ENCODE peak calls at places on chromosomes 4 and X, in seven cellular contexts. Z, H, G, R, J, A and W are unnamed samples.

GRCh38 chrX:112067601-112068000 is 15.0 kb downstream of the TRPC5 start:
- DNase-seq in Z (no peak), H (no peak), G (no peak), R (no peak), J (no peak), A (no peak), W (no peak)

GRCh38 chr4:129218355-129218754 is 122.4 kb downstream of the C4orf33 start:
- DNase-seq in Z (no peak), H (peak; percentile 18), G (no peak), R (peak; percentile 24), J (peak; percentile 47), A (peak; percentile 69), W (peak; percentile 44)

GRCh38 chr4:148649669-148650331 is 207.6 kb upstream of the NR3C2 start:
- DNase-seq in Z (no peak), H (no peak), G (no peak), R (no peak), J (no peak), A (peak; percentile 16), W (no peak)

GRCh38 chr4:85557016-85557901 is 82.3 kb downstream of the ARHGAP24 start:
- DNase-seq in Z (peak; percentile 2), H (no peak), G (no peak), R (no peak), J (no peak), A (peak; percentile 55), W (no peak)

GRCh38 chr4:87299898-87300297 is 22.8 kb downstream of the HSD17B13 start:
- DNase-seq in Z (no peak), H (no peak), G (no peak), R (peak; percentile 57), J (no peak), A (no peak), W (no peak)

GRCh38 chr4:136124251-136124745 is 1408.0 kb downstream of the PCDH18 start:
- DNase-seq in Z (no peak), H (no peak), G (no peak), R (no peak), J (peak; percentile 80), A (no peak), W (no peak)

GRCh38 chrX:154019061-154019621 is 561 bp downstream of the IRAK1 start:
- DNase-seq in Z (peak; percentile 45), H (no peak), G (no peak), R (no peak), J (peak; percentile 23), A (peak; percentile 68), W (peak; percentile 33)

GRCh38 chr4:89263265-89263664 is 44.3 kb downstream of the GPRIN3 start:
- DNase-seq in Z (no peak), H (no peak), G (no peak), R (no peak), J (no peak), A (no peak), W (peak; percentile 46)

GRCh38 chr4:119589165-119589564 is 39.4 kb downstream of the PDE5A start:
- DNase-seq in Z (no peak), H (peak; percentile 45), G (no peak), R (no peak), J (no peak), A (no peak), W (no peak)

GRCh38 chr4:164753873-164754488 is at the start of gene SMIM31:
- DNase-seq in Z (no peak), H (no peak), G (no peak), R (no peak), J (no peak), A (no peak), W (no peak)

GRCh38 chrX:2614911-2615310 is 76.2 kb upstream of the CD99 start:
- DNase-seq in Z (no peak), H (peak; percentile 78), G (no peak), R (peak; percentile 87), J (peak; percentile 45), A (peak; percentile 34), W (peak; percentile 76)

GRCh38 chr4:2142630-2143427 is 83.7 kb downstream of the NAT8L start:
- DNase-seq in Z (no peak), H (peak; percentile 62), G (no peak), R (no peak), J (no peak), A (no peak), W (no peak)

GRCh38 chr4:76692761-76693160 is 205.2 kb downstream of the SOWAHB start:
- DNase-seq in Z (no peak), H (no peak), G (no peak), R (no peak), J (no peak), A (no peak), W (no peak)

GRCh38 chrX:63350551-63350950 is 581 bp downstream of the SPIN4 start:
- DNase-seq in Z (peak; percentile 63), H (peak; percentile 6), G (peak; percentile 30), R (peak; percentile 30), J (peak; percentile 30), A (peak; percentile 75), W (peak; percentile 24)

GRCh38 chrX:34734383-34734782 is 77.3 kb upstream of the TMEM47 start:
- DNase-seq in Z (no peak), H (peak; percentile 48), G (no peak), R (no peak), J (no peak), A (no peak), W (no peak)

GRCh38 chr4:183541081-183542045 is 36.5 kb downstream of the ING2 start:
- DNase-seq in Z (no peak), H (peak; percentile 79), G (peak; percentile 60), R (no peak), J (peak; percentile 85), A (no peak), W (peak; percentile 73)

GRCh38 chr4:140367738-140368137 is 5.7 kb upstream of the SCOC start:
- DNase-seq in Z (no peak), H (no peak), G (no peak), R (peak; percentile 55), J (no peak), A (no peak), W (no peak)

GRCh38 chrX:105317117-105317516 is 96.6 kb upstream of the TEX13A start:
- DNase-seq in Z (no peak), H (no peak), G (no peak), R (no peak), J (no peak), A (no peak), W (no peak)

GRCh38 chr4:186770446-186771175 is 47.0 kb upstream of the FAT1 start:
- DNase-seq in Z (no peak), H (peak; percentile 70), G (no peak), R (no peak), J (no peak), A (no peak), W (no peak)

GRCh38 chr4:139232751-139233150 is 47.3 kb downstream of the MGARP start:
- DNase-seq in Z (peak; percentile 51), H (no peak), G (no peak), R (no peak), J (no peak), A (no peak), W (no peak)

GRCh38 chr4:142959156-142959555 is 113.1 kb upstream of the INPP4B start:
- DNase-seq in Z (no peak), H (peak; percentile 8), G (no peak), R (no peak), J (no peak), A (no peak), W (peak; percentile 43)

GRCh38 chr4:150078041-150078995 is at the start of gene DCLK2:
- DNase-seq in Z (no peak), H (peak; percentile 84), G (peak; percentile 75), R (peak; percentile 71), J (peak; percentile 90), A (no peak), W (peak; percentile 73)

GRCh38 chr4:67779631-67780030 is 25.4 kb upstream of the GNRHR start:
- DNase-seq in Z (no peak), H (no peak), G (no peak), R (no peak), J (no peak), A (no peak), W (no peak)

GRCh38 chr4:126592088-126592487 is 1040.7 kb upstream of the INTU start:
- DNase-seq in Z (no peak), H (peak; percentile 23), G (no peak), R (no peak), J (no peak), A (no peak), W (peak; percentile 61)

GRCh38 chr4:174036111-174036510 is 247.4 kb downstream of the FBXO8 start:
- DNase-seq in Z (no peak), H (no peak), G (no peak), R (no peak), J (no peak), A (no peak), W (no peak)

DNA sequence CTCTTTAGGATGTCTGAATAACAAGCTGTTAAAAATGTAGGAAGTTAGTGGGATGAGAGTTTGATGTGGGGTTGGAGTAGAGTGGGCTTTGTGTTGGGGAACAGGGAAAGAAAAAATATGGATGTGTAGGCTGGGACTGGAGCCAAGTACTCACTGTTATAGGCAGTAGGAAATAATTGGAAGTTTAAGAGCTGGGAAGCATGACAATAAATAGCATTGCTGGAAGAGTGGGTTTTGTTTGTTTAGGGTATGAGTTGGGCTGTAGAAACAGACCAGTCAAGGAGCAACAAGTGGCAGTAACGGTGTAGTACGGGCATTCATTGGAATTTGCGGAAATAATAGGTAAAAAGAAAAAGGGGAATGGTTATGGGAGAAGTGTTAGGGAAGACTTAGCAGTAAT is 81.6 kb downstream of the KDM6A start:
- DNase-seq in Z (no peak), H (no peak), G (no peak), R (peak; percentile 55), J (no peak), A (no peak), W (no peak)
- H4K20me1 ChIP-seq in Z (no peaks in the 10 kb centered on the region), H (no peaks in the 10 kb centered on the region), G (no peaks in the 10 kb centered on the region), R (no peaks in the 10 kb centered on the region), J (peaks cover 52% of the 10 kb centered on the region), A (no peaks in the 10 kb centered on the region), W (peaks cover 17% of the 10 kb centered on the region)

GRCh38 chr4:93730251-93730650 is 98.3 kb upstream of the ATOH1 start:
- DNase-seq in Z (no peak), H (no peak), G (no peak), R (no peak), J (no peak), A (no peak), W (no peak)
- H4K20me1 ChIP-seq in Z (no peaks in the 10 kb centered on the region), H (no peaks in the 10 kb centered on the region), G (no peaks in the 10 kb centered on the region), R (no peaks in the 10 kb centered on the region), J (no peaks in the 10 kb centered on the region), A (no peaks in the 10 kb centered on the region), W (peaks cover 3% of the 10 kb centered on the region)

GRCh38 chr4:82358773-82359324 is 14.9 kb downstream of the HNRNPD start:
- DNase-seq in Z (no peak), H (no peak), G (no peak), R (no peak), J (no peak), A (no peak), W (no peak)

GRCh38 chr4:82362565-82362964 is 11.2 kb downstream of the HNRNPD start:
- DNase-seq in Z (no peak), H (no peak), G (no peak), R (no peak), J (no peak), A (no peak), W (no peak)

GRCh38 chr4:82363896-82364487 is 9.8 kb downstream of the HNRNPD start:
- DNase-seq in Z (no peak), H (no peak), G (no peak), R (no peak), J (no peak), A (no peak), W (no peak)

GRCh38 chr4:82357640-82358039 is 16.2 kb downstream of the HNRNPD start:
- DNase-seq in Z (no peak), H (no peak), G (no peak), R (no peak), J (no peak), A (no peak), W (no peak)

GRCh38 chr4:82360298-82361177 is 13.3 kb downstream of the HNRNPD start:
- DNase-seq in Z (peak; percentile 50), H (peak; percentile 56), G (no peak), R (peak; percentile 58), J (peak; percentile 67), A (peak; percentile 49), W (peak; percentile 70)
- H4K20me1 ChIP-seq in Z (peaks cover 82% of the 10 kb centered on the region), H (peaks cover 6% of the 10 kb centered on the region), G (no peaks in the 10 kb centered on the region), R (peaks cover 38% of the 10 kb centered on the region), J (peaks cover 100% of the 10 kb centered on the region), A (peaks cover 30% of the 10 kb centered on the region), W (peaks cover 69% of the 10 kb centered on the region)

GRCh38 chr4:7000421-7001176 is 42.6 kb upstream of the TADA2B start:
- DNase-seq in Z (no peak), H (no peak), G (no peak), R (no peak), J (no peak), A (no peak), W (no peak)
- H4K20me1 ChIP-seq in Z (no peaks in the 10 kb centered on the region), H (no peaks in the 10 kb centered on the region), G (no peaks in the 10 kb centered on the region), R (peaks cover 2% of the 10 kb centered on the region), J (peaks cover 46% of the 10 kb centered on the region), A (no peaks in the 10 kb centered on the region), W (peaks cover 32% of the 10 kb centered on the region)